ENCODE peak calls at places on chromosomes 1 and 21, in nine cellular contexts. S is astrocyte, B is MM.1S, X is fibroblast of lung, E is H1, K is K562, C is IMR-90, Q is mammary epithelial cell, H is endothelial cell of umbilical vein. P is an unnamed sample.

GRCh38 chr1:108082006-108082405 is 117.0 kb upstream of the VAV3 start:
- DNase-seq in S (no peak), B (no peak), X (no peak), E (no peak), K (no peak), C (no peak), Q (no peak), H (no peak), P (no peak)

GRCh38 chr21:42991992-42992740 is 17.8 kb downstream of the PKNOX1 start:
- DNase-seq in S (peak; percentile 89), B (no peak), X (peak; percentile 95), E (no peak), K (peak; percentile 60), C (peak; percentile 97), Q (peak; percentile 21), H (peak; percentile 53), P (no peak)

GRCh38 chr1:2356401-2356800 is 35.0 kb downstream of the MORN1 start:
- DNase-seq in S (no peak), B (no peak), X (no peak), E (no peak), K (no peak), C (no peak), Q (no peak), H (no peak), P (no peak)

GRCh38 chr1:111062081-111062480 is 77.8 kb downstream of the DRAM2 start:
- DNase-seq in S (no peak), B (no peak), X (no peak), E (no peak), K (no peak), C (no peak), Q (peak; percentile 54), H (no peak), P (no peak)

GRCh38 chr1:221912230-221912629 is 170.3 kb upstream of the DUSP10 start:
- DNase-seq in S (peak; percentile 14), B (no peak), X (no peak), E (no peak), K (no peak), C (peak; percentile 44), Q (peak; percentile 53), H (no peak), P (no peak)

GRCh38 chr1:228464487-228464983 is 22.6 kb upstream of the RNF187 start:
- DNase-seq in S (peak; percentile 69), B (peak; percentile 81), X (peak; percentile 79), E (peak; percentile 84), K (no peak), C (peak; percentile 81), Q (peak; percentile 41), H (peak; percentile 81), P (no peak)

GRCh38 chr21:35652196-35652595 is 408.1 kb downstream of the SETD4 start:
- DNase-seq in S (no peak), B (no peak), X (no peak), E (no peak), K (no peak), C (no peak), Q (no peak), H (no peak), P (no peak)

GRCh38 chr1:57623039-57623790 is 199.4 kb upstream of the DAB1 start:
- DNase-seq in S (no peak), B (no peak), X (peak; percentile 5), E (peak; percentile 51), K (peak; percentile 8), C (peak; percentile 22), Q (no peak), H (peak; percentile 32), P (no peak)

GRCh38 chr1:23793018-23793781 is 2.3 kb downstream of the LYPLA2 start:
- DNase-seq in S (peak; percentile 53), B (no peak), X (peak; percentile 32), E (no peak), K (peak; percentile 78), C (no peak), Q (peak; percentile 59), H (no peak), P (peak; percentile 30)

GRCh38 chr1:213120386-213120785 is 69.3 kb downstream of the RPS6KC1 start:
- DNase-seq in S (no peak), B (no peak), X (no peak), E (no peak), K (no peak), C (peak; percentile 19), Q (no peak), H (peak; percentile 17), P (no peak)

GRCh38 chr1:227369102-227369760 is 50.9 kb upstream of the CDC42BPA start:
- DNase-seq in S (no peak), B (peak; percentile 95), X (no peak), E (no peak), K (peak; percentile 56), C (no peak), Q (no peak), H (no peak), P (no peak)

GRCh38 chr1:183019860-183020259 is 3.4 kb upstream of the LAMC1 start:
- DNase-seq in S (peak; percentile 68), B (no peak), X (peak; percentile 52), E (no peak), K (no peak), C (peak; percentile 63), Q (peak; percentile 42), H (peak; percentile 94), P (no peak)

GRCh38 chr1:25688390-25689119 is 72.0 kb downstream of the MAN1C1 start:
- DNase-seq in S (no peak), B (no peak), X (peak; percentile 49), E (no peak), K (no peak), C (peak; percentile 59), Q (no peak), H (no peak), P (no peak)

DNA sequence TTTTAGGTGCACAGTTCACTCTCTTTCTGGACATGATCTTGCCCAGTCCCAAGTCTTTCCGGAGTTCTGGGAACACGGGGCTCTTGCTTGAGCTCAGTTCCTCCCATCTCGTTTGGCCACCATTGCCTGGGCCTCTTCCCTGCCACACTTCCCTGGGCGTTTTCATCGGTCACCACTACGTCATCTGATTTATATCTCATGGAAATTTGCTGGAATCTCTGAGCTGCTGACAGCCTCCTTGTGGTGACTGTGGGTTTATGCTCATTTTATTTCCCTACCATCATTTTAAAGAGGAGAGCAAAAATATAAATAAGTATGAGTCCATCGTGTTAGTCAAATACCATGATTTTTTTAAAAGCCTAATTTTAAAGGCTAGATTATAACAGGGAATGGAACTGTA is 449.1 kb upstream of the KAZN start:
- DNase-seq in S (no peak), B (no peak), X (no peak), E (no peak), K (peak; percentile 27), C (no peak), Q (no peak), H (no peak), P (no peak)
- TF ChIP-seq CTCF in S (no peak), B (no peak), X (peak; percentile 18), E (no peak), K (peak; percentile 54), C (no peak), Q (peak; percentile 27), H (no peak), P (no peak)

DNA sequence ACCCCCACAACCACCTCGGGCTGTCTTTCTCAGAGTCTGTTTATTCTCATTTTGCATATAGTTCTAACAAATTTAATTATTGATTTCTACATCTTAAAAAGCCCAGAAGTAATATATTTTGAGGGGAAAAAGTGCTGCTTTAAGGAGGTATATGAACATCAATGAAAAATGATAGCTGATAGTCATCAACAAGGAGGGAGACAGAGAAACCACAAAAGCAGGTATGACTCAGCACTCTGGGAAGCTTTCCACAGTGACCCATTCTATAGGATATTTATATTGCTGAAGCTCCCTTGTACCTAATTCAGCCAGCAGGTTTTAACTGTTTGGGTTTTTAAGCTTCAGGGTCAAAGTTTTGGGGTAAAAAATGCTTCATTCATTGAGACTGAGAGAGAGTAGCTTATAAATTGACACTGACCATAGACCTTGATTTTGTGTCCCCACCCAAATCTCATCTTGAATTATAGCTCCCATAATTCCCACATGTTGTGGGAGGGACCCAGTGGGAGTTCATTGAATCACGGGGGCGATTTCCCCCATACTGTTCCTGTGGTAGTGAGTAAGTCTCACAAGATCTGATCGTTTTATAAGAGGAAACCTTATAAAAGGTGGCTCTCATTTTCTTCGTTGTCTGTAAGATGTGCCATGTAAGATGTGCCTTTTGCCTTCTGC is 27.4 kb downstream of the VANGL1 start:
- DNase-seq in S (peak; percentile 88), B (no peak), X (peak; percentile 81), E (no peak), K (peak; percentile 62), C (peak; percentile 91), Q (peak; percentile 80), H (peak; percentile 50), P (peak; percentile 60)
- H3K27me3 ChIP-seq in S (no peaks in the 10 kb centered on the region), B (no peaks in the 10 kb centered on the region), X (no peaks in the 10 kb centered on the region), E (no peaks in the 10 kb centered on the region), K (no peaks in the 10 kb centered on the region), C (no peaks in the 10 kb centered on the region), Q (no peaks in the 10 kb centered on the region), H (no peaks in the 10 kb centered on the region), P (no peaks in the 10 kb centered on the region)

GRCh38 chr1:241841661-241842060 is 6.3 kb upstream of the EXO1 start:
- DNase-seq in S (no peak), B (no peak), X (no peak), E (no peak), K (no peak), C (no peak), Q (no peak), H (no peak), P (no peak)
- H3K9ac ChIP-seq in S (no peak overlapping the region), B (no peak overlapping the region), X (no peak overlapping the region), E (no peak overlapping the region), K (no peak overlapping the region), C (no peak overlapping the region), Q (no peak overlapping the region), H (no peak overlapping the region), P (no peak overlapping the region)

GRCh38 chr1:101976161-101976560 is 20.6 kb downstream of the OLFM3 start:
- DNase-seq in S (no peak), B (no peak), X (no peak), E (no peak), K (no peak), C (no peak), Q (no peak), H (no peak), P (no peak)
- TF ChIP-seq CTCF in S (no peak), B (no peak), X (no peak), E (no peak), K (no peak), C (no peak), Q (no peak), H (no peak), P (no peak)

GRCh38 chr1:36856126-36856525 is 178.2 kb downstream of the GRIK3 start:
- DNase-seq in S (no peak), B (no peak), X (no peak), E (no peak), K (no peak), C (no peak), Q (no peak), H (no peak), P (no peak)
- H3K27me3 ChIP-seq in S (no peaks in the 10 kb centered on the region), B (peaks cover 96% of the 10 kb centered on the region), X (no peaks in the 10 kb centered on the region), E (no peaks in the 10 kb centered on the region), K (peaks cover 42% of the 10 kb centered on the region), C (no peaks in the 10 kb centered on the region), Q (no peaks in the 10 kb centered on the region), H (no peaks in the 10 kb centered on the region), P (peaks cover 20% of the 10 kb centered on the region)

P was measured in DND-41.